ENCODE peak calls at places on chromosomes 6 and 20, in seven cellular contexts. R, N, J, P, H, Z and F are unnamed samples.

GRCh38 chr6:134057478-134057877 is 5.1 kb upstream of the SLC2A12 start:
- DNase-seq in N (no peak), R (no peak), P (peak; percentile 73), H (no peak), Z (no peak), J (no peak), F (no peak)

GRCh38 chr6:168837231-168837903 is 396.4 kb downstream of the SMOC2 start:
- DNase-seq in P (no peak), Z (no peak), H (no peak), N (no peak), R (no peak), J (no peak), F (no peak)

GRCh38 chr20:44409132-44409600 is 53.7 kb downstream of the HNF4A start:
- DNase-seq in H (no peak), N (no peak), R (no peak), P (no peak), Z (peak; percentile 37), J (no peak), F (no peak)

GRCh38 chr6:44042261-44043035 is 84.8 kb downstream of the MRPL14 start:
- DNase-seq in Z (no peak), J (peak; percentile 34), P (no peak), R (no peak), N (no peak), H (no peak), F (no peak)

GRCh38 chr6:6004147-6004995 is 2.4 kb downstream of the NRN1 start:
- DNase-seq in Z (no peak), P (no peak), H (no peak), N (no peak), R (no peak), J (no peak), F (no peak)

GRCh38 chr6:149012040-149012545 is 265.3 kb downstream of the UST start:
- DNase-seq in N (no peak), R (no peak), H (no peak), Z (peak; percentile 100), P (no peak), J (no peak), F (no peak)

GRCh38 chr6:118912646-118913045 is 18.7 kb downstream of the ASF1A start:
- DNase-seq in N (peak; percentile 56), J (no peak), Z (no peak), P (peak; percentile 98), R (no peak), H (no peak), F (no peak)

GRCh38 chr6:27178001-27178730 is 69.3 kb upstream of the PRSS16 start:
- DNase-seq in H (no peak), J (no peak), Z (peak; percentile 71), P (peak; percentile 68), N (peak; percentile 39), R (peak; percentile 29), F (no peak)

GRCh38 chr6:138651491-138651890 is 122.1 kb upstream of the CCDC28A start:
- DNase-seq in Z (no peak), H (no peak), R (no peak), P (no peak), J (no peak), N (no peak), F (no peak)